ENCODE peak calls at places on chromosomes 11 and 22, in four cellular contexts. E is SK-N-SH, O is SK-N-MC, Q is H1. D is an unnamed sample.

GRCh38 chr11:129435499-129436245 is 60.0 kb downstream of the BARX2 start:
- DNase-seq in E (no peak), Q (no peak), O (no peak), D (no peak)

GRCh38 chr11:66415423-66415822 is 5.4 kb upstream of the NPAS4 start:
- DNase-seq in O (no peak), Q (no peak), E (no peak), D (no peak)

GRCh38 chr11:119625206-119625988 is 103.6 kb downstream of the NECTIN1 start:
- DNase-seq in E (peak), O (no peak), Q (no peak), D (no peak)

GRCh38 chr11:120527111-120527748 is 15.7 kb downstream of the GRIK4 start:
- DNase-seq in E (peak), Q (peak), O (no peak), D (no peak)

GRCh38 chr11:1295086-1295485 is 14.3 kb downstream of the TOLLIP start:
- DNase-seq in O (no peak), Q (no peak), E (no peak), D (no peak)

GRCh38 chr22:43293661-43294392 is 49.3 kb downstream of the SCUBE1 start:
- DNase-seq in Q (no peak), E (no peak), O (no peak), D (no peak)

GRCh38 chr11:44595964-44596381 is 30.5 kb downstream of the CD82 start:
- DNase-seq in O (no peak), E (no peak), Q (no peak), D (no peak)

GRCh38 chr11:116187026-116187425 is 585.8 kb downstream of the BUD13 start:
- DNase-seq in E (no peak), Q (no peak), O (no peak), D (no peak)

GRCh38 chr22:44491666-44492405 is 6.2 kb downstream of the RTL6 start:
- DNase-seq in Q (no peak), O (no peak), E (no peak), D (no peak)

GRCh38 chr11:27395556-27396258 is 32.7 kb upstream of the CCDC34 start:
- DNase-seq in O (no peak), Q (no peak), E (no peak), D (no peak)

GRCh38 chr11:10669258-10670033 is 24.1 kb downstream of the IRAG1 start:
- DNase-seq in Q (no peak), O (no peak), E (peak), D (no peak)
- H3K4me3 ChIP-seq in Q (no peak), O (peak), E (no peak), D (no peak)

DNA sequence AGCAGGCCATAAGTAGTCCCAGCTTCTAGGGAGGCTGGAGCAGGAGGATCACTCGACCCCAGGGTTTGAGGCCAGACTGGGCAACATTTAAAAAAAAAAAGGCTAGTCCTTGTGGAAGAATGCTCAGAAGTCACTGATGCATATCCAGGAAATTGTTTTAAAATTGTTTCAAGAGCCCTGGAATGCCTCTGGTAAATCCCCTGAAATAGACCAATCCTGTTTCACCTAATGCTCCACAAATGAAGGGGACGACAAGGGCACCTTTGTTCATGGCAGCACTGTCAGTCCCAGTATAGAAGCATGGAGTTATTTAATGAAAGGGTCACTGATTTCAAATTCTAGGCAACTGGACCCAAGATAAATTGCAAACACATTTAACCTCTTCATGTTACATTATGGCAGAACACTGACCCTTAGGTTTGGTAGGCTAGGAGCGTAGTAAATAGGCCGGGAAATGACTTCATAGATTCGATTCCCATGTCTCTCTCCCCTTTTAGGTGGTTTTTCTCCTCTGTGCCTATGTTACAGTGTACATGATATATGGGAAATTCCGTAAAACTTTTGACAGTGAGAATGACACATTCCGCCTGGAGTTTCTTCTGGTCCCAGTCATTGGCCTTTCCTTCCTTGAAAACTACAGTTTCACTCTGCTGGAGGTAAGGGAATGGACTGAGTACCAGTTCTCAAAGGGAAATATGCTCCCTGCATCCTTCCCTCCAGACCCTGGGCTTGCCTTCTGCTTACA is 11.4 kb downstream of the KDELR3 start:
- DNase-seq in Q (no peak), O (no peak), E (no peak), D (no peak)
- H3K27ac ChIP-seq in Q (no peak), O (peak), E (no peak), D (no peak)

DNA sequence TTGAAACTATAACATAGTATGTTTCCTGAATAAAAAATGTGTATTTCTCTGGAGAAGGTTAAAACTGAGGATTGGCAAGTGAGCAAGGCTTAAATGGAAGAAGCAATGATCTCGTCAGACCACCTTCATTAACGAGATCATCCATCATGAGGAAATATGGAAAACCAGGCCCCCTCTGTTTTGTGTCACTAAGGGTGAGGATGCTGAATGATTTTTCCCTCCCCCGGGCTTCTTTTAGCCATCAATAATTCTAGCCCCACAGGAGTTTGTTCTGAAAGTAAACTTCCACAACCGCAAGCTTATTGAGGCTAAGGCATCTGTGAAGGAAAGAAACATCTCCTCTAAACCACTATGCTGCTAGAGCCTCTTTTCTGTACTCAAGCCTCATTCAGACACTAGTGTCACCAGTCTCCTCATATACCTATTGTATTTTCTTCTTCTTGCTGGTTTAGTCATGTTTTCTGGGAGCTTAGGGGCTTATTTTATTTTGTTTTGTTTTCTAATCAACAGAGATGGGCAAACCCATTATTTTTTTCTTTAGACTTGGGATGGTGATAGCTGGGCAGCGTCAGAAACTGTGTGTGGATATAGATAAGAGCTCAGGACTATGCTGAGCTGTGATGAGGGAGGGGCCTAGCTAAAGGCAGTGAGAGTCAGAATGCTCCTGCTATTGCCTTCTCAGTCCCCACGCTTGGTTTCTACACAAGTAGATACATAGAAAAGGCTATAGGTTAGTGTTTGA is 5.8 kb upstream of the HBE1 start:
- DNase-seq in E (no peak), Q (no peak), O (no peak), D (no peak)
- TF ChIP-seq POLR2AphosphoS5 in E (no peak), Q (no peak), O (no peak), D (no peak)

DNA sequence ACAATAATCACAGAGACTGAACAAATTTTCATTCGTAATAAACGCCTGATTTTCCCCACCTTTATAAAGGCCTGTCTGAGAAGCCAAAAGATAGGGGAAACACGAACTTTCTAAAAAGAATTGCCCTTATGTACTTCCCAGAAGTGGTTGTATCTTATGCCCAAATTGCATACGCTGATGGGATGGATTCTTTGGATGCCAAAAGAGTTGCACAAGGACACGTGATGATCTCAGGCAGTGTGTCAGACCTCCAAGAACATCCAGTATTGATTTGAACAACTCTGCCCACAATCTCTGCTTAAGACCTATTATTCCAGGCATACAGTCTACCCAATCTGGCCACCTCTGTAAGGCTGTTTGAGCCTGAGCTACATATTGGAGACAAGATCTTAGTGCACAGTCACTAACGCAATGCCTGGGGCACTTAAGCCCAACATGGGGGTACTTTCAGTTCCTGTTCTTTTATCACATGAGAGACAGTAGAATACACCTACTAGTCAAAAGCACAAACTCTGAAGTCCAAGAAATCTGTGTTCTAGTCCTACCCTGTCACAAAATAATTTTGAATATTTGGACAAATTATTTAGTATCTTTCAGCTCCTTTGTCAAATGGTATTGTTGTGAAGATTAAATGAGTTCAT is 38.9 kb downstream of the OR10A6 start:
- DNase-seq in E (no peak), Q (no peak), O (no peak), D (no peak)
- H3K4me3 ChIP-seq in E (no peak), Q (no peak), O (peak), D (no peak)

GRCh38 chr22:17633217-17633997 is 4.9 kb upstream of the ATP6V1E1 start:
- DNase-seq in E (no peak), Q (no peak), O (no peak), D (no peak)

GRCh38 chr22:17634696-17635095 is 3.9 kb upstream of the BCL2L13 start:
- DNase-seq in O (no peak), E (no peak), Q (no peak), D (no peak)

GRCh38 chr22:17637490-17638181 is 921 bp upstream of the BCL2L13 start:
- DNase-seq in E (no peak), Q (no peak), O (no peak), D (no peak)

GRCh38 chr22:17631076-17631565 is 2.6 kb upstream of the ATP6V1E1 start:
- DNase-seq in O (no peak), Q (no peak), E (no peak), D (no peak)

DNA sequence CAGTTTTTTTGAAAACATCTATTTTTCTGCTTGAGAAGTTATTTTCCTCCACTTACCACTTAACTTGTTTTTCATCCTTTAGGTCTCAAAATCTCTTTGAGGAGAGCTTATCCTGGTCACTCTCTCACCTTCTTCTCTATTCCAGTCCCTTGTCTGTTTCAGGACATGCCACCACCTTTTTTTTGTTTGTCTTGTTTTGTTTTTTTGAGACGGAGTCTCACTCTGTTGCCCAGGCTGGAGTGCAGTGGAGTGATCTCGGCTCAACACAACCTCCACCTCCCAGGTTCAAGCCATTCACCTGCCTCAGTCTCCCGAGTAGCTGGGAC is 4.6 kb upstream of the BCL2L13 start:
- DNase-seq in Q (no peak), O (no peak), E (no peak), D (no peak)
- H3K27ac ChIP-seq in Q (no peak), O (peak), E (peak), D (no peak)

D was measured in HL-60.